ENCODE peak calls at places on chromosomes 2 and 18, in five cellular contexts. M is ovary, R is coronary artery, I is OCI-LY7, A is fibroblast of mammary gland. Q is an unnamed sample.

GRCh38 chr2:10977003-10977402 is 65.3 kb downstream of the KCNF1 start:
- DNase-seq in M (no peak), R (no peak), I (no peak), A (no peak), Q (no peak)

GRCh38 chr2:33340265-33340664 is 136.2 kb upstream of the RASGRP3 start:
- DNase-seq in M (peak), R (peak), I (no peak), A (peak), Q (no peak)

GRCh38 chr18:35619468-35619867 is 37.9 kb downstream of the GALNT1 start:
- DNase-seq in M (no peak), R (no peak), I (no peak), A (peak), Q (peak)

GRCh38 chr2:111633643-111634042 is 250.3 kb downstream of the ANAPC1 start:
- DNase-seq in M (no peak), R (no peak), I (no peak), A (no peak), Q (no peak)

GRCh38 chr2:157874997-157875719 is 972 bp downstream of the ACVR1 start:
- DNase-seq in M (peak), R (peak), I (peak), A (peak), Q (peak)

GRCh38 chr2:73714091-73714490 is 23.1 kb downstream of the TPRKB start:
- DNase-seq in M (no peak), R (no peak), I (no peak), A (no peak), Q (no peak)

GRCh38 chr18:37956902-37957301 is 391.3 kb upstream of the CELF4 start:
- DNase-seq in M (no peak), R (no peak), I (no peak), A (no peak), Q (no peak)

GRCh38 chr2:100667801-100668200 is 105.0 kb downstream of the PDCL3 start:
- DNase-seq in M (no peak), R (peak), I (no peak), A (no peak), Q (no peak)

GRCh38 chr2:185375731-185376130 is 362.9 kb upstream of the FSIP2 start:
- DNase-seq in M (no peak), R (no peak), I (no peak), A (no peak), Q (no peak)

GRCh38 chr2:185373226-185373625 is 365.4 kb upstream of the FSIP2 start:
- DNase-seq in M (no peak), R (no peak), I (no peak), A (peak), Q (no peak)

GRCh38 chr2:185374878-185375277 is 363.7 kb upstream of the FSIP2 start:
- DNase-seq in M (no peak), R (no peak), I (no peak), A (no peak), Q (no peak)

DNA sequence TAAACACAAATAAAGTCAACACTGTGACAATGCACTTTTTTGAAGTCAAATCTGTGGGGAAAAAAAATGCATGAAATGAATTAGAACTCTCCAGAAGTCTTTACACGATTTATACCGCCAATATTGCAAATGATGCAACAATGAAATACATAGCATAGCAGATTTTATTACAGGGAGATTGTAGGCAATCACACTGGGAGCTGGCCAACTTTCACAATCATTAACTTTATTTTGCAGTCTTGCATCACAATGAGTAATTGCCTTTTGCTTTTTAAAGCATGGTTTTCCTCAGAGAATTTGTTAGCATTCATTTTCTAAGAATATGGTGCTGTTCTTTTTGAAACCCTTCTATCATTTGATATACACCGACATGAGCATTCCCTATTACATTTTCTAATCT is 366.4 kb upstream of the FSIP2 start:
- DNase-seq in M (no peak), R (no peak), I (no peak), A (peak), Q (no peak)
- H3K4me3 ChIP-seq in M (no peak), R (no peak), I (no peak), A (no peak), Q (no peak)

DNA sequence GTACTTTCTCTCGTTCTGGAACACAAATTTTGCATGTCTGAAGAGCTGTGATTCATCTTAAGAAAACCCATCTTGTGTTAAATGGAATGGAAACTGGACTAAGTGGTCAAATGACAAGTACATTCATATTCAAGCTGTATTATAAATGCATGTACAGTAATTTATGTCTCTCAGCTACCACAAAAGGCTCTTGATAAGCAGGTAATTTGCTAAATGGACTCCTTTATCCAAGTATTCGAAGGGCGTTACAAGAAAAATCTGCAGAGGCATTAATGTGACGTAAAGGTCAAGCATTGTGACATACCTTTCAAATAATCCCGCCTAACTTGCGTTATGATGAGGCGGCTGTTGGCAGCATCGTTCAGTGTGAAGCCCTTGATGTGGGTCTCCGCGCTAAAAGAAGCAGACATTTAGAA is 66.6 kb downstream of the ABCG8 start:
- DNase-seq in M (no peak), R (no peak), I (no peak), A (no peak), Q (no peak)
- TF ChIP-seq CTCF in M (no peak), R (no peak), I (no peak), A (no peak), Q (no peak)

GRCh38 chr2:96195410-96196071 is 13.1 kb downstream of the STARD7 start:
- DNase-seq in M (no peak), R (no peak), I (no peak), A (peak), Q (peak)

GRCh38 chr2:96202152-96202856 is 6.3 kb downstream of the STARD7 start:
- DNase-seq in M (no peak), R (no peak), I (no peak), A (peak), Q (peak)

GRCh38 chr2:96198937-96199336 is 9.7 kb downstream of the STARD7 start:
- DNase-seq in M (no peak), R (no peak), I (no peak), A (no peak), Q (no peak)

GRCh38 chr2:96201338-96201737 is 7.3 kb downstream of the STARD7 start:
- DNase-seq in M (no peak), R (no peak), I (no peak), A (no peak), Q (no peak)

DNA sequence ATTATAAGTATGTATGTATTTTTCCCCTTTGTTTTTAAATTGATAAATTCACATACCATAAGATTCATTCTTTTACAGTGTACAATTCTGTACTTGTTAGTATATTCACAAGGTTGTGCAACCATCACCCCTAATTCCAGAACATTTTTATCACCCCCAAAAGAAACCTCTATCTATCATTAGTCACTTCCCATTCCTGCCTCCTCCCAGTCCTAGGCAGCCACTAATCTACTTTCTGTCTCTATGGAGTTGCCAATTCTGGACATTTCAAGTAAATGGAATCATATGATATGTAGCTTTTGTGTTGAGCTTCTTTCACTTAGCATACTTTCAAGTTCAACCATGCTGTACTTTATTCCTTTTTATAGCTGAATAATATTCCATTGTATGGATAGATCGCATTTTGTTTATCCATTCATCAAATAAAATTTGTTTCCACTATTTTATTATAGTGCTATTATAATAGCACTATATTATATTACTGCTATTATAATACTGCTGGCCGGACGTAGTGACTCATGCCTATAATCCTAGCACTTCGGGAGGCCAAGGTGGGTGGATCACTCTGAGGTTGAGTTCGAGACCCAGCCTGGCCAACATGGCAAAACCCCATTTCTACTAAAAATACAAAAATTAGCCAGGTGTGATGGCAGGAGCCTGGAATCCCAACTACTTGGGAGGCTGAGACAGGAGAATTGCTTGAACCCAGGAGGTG is 10.9 kb downstream of the STARD7 start:
- DNase-seq in M (no peak), R (no peak), I (no peak), A (peak), Q (no peak)
- H3K4me3 ChIP-seq in M (no peak), R (no peak), I (no peak), A (no peak), Q (no peak)

DNA sequence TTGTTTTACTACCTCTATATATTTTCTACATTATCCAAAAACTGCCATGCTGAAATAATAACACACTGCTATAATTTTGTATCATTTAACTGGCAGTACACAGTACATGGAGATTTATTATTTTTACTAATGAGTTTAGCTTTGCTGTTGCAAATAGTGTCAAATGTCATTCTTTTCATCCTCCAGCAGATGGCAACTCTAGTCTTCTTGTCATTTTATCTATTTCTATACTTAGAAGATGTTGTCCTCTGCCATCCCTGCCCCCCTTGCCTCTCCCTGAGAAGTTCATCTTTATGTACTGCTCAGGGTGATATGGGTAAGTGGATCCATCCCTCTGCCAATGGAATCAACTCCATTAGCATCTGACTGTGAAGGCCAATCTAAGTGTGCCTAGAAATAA is 21.7 kb upstream of the LRRTM1 start:
- DNase-seq in M (no peak), R (no peak), I (peak), A (peak), Q (peak)
- TF ChIP-seq CTCF in M (no peak), R (no peak), I (peak), A (peak), Q (peak)

GRCh38 chr2:45002661-45003210 is 6.5 kb downstream of the SIX2 start:
- DNase-seq in M (no peak), R (no peak), I (no peak), A (no peak), Q (no peak)
- H3K4me3 ChIP-seq in M (no peak), R (no peak), I (no peak), A (no peak), Q (no peak)

GRCh38 chr2:204325468-204325867 is 219.8 kb upstream of the PARD3B start:
- DNase-seq in M (peak), R (no peak), I (peak), A (peak), Q (peak)

GRCh38 chr2:204332706-204333105 is 212.6 kb upstream of the PARD3B start:
- DNase-seq in M (no peak), R (no peak), I (no peak), A (no peak), Q (no peak)

GRCh38 chr2:204328350-204328749 is 216.9 kb upstream of the PARD3B start:
- DNase-seq in M (no peak), R (no peak), I (no peak), A (no peak), Q (no peak)

GRCh38 chr2:204331180-204331579 is 214.1 kb upstream of the PARD3B start:
- DNase-seq in M (no peak), R (no peak), I (no peak), A (no peak), Q (no peak)

GRCh38 chr2:204329532-204329931 is 215.7 kb upstream of the PARD3B start:
- DNase-seq in M (no peak), R (no peak), I (no peak), A (no peak), Q (no peak)
- TF ChIP-seq CTCF in M (no peak), R (no peak), I (no peak), A (no peak), Q (no peak)

GRCh38 chr2:219526320-219527075 is 12.2 kb downstream of the ASIC4 start:
- DNase-seq in M (no peak), R (no peak), I (no peak), A (no peak), Q (no peak)
- H3K4me3 ChIP-seq in M (no peak), R (no peak), I (no peak), A (no peak), Q (no peak)

GRCh38 chr2:27086722-27087446 is at the start of gene KHK:
- DNase-seq in M (peak), R (peak), I (no peak), A (no peak), Q (no peak)

GRCh38 chr2:27086090-27086721 is 366 bp upstream of the KHK start:
- DNase-seq in M (peak), R (peak), I (peak), A (peak), Q (peak)

GRCh38 chr2:27084297-27085061 is 2.1 kb upstream of the KHK start:
- DNase-seq in M (peak), R (no peak), I (no peak), A (no peak), Q (no peak)

GRCh38 chr2:27085062-27085669 is 1.4 kb upstream of the KHK start:
- DNase-seq in M (no peak), R (no peak), I (no peak), A (no peak), Q (no peak)

GRCh38 chr2:27085670-27086089 is 892 bp upstream of the KHK start:
- DNase-seq in M (peak), R (peak), I (no peak), A (peak), Q (peak)
- TF ChIP-seq CTCF in M (no peak), R (no peak), I (no peak), A (peak), Q (peak)